ENCODE peak calls at places on chromosome 3, in eight cellular contexts. P is prostate gland; U is colonic mucosa; E is transverse colon; Z is CD4-positive, alpha-beta T cell; N is A549; X is fibroblast of lung; M is PC-3. G is an unnamed sample.

GRCh38 chr3:189853906-189854305 is 222.7 kb downstream of the TP63 start:
- DNase-seq in P (no peak), U (no peak), E (no peak), Z (no peak), N (no peak), X (no peak), M (no peak), G (no peak)

GRCh38 chr3:121855555-121855954 is 20.5 kb downstream of the EAF2 start:
- DNase-seq in P (no peak), U (no peak), E (no peak), Z (no peak), N (peak; percentile 34), X (no peak), M (peak; percentile 73), G (no peak)

GRCh38 chr3:10644189-10644588 is 138.8 kb upstream of the ATP2B2 start:
- DNase-seq in P (no peak), U (no peak), E (no peak), Z (no peak), N (no peak), X (no peak), M (no peak), G (no peak)

GRCh38 chr3:71285086-71285485 is 298.4 kb downstream of the FOXP1 start:
- DNase-seq in P (no peak), U (no peak), E (no peak), Z (no peak), N (no peak), X (peak; percentile 29), M (no peak), G (no peak)

GRCh38 chr3:172201990-172202318 is 162.6 kb downstream of the FNDC3B start:
- DNase-seq in P (no peak), U (no peak), E (no peak), Z (no peak), N (no peak), X (peak; percentile 92), M (no peak), G (no peak)

GRCh38 chr3:185813205-185813604 is 11.6 kb downstream of the IGF2BP2 start:
- DNase-seq in P (no peak), U (no peak), E (no peak), Z (no peak), N (no peak), X (no peak), M (no peak), G (no peak)

GRCh38 chr3:177150970-177151627 is 46.2 kb downstream of the TBL1XR1 start:
- DNase-seq in P (no peak), U (no peak), E (no peak), Z (no peak), N (peak; percentile 7), X (peak; percentile 93), M (peak; percentile 92), G (peak; percentile 40)

GRCh38 chr3:11558002-11558401 is 85.7 kb downstream of the VGLL4 start:
- DNase-seq in P (peak; percentile 36), U (no peak), E (no peak), Z (no peak), N (no peak), X (peak; percentile 92), M (peak; percentile 30), G (peak; percentile 83)

GRCh38 chr3:125310623-125311076 is 64.5 kb downstream of the ZNF148 start:
- DNase-seq in P (no peak), U (peak; percentile 35), E (peak; percentile 13), Z (peak; percentile 38), N (no peak), X (no peak), M (no peak), G (no peak)

GRCh38 chr3:17759901-17760300 is 17.5 kb upstream of the TBC1D5 start:
- DNase-seq in P (no peak), U (no peak), E (no peak), Z (no peak), N (no peak), X (peak; percentile 23), M (peak; percentile 10), G (no peak)

GRCh38 chr3:105812194-105812586 is 56.6 kb downstream of the CBLB start:
- DNase-seq in P (no peak), U (no peak), E (no peak), Z (no peak), N (peak; percentile 53), X (peak; percentile 77), M (peak; percentile 90), G (no peak)

GRCh38 chr3:101677436-101678286 is 729 bp upstream of the ZBTB11 start:
- DNase-seq in P (peak; percentile 13), U (no peak), E (no peak), Z (peak; percentile 20), N (no peak), X (no peak), M (peak; percentile 36), G (no peak)

GRCh38 chr3:13867727-13868126 is 12.1 kb downstream of the WNT7A start:
- DNase-seq in P (no peak), U (no peak), E (no peak), Z (no peak), N (no peak), X (no peak), M (no peak), G (no peak)

GRCh38 chr3:121545049-121545563 is 682 bp downstream of the POLQ start:
- DNase-seq in P (no peak), U (no peak), E (no peak), Z (no peak), N (no peak), X (peak; percentile 18), M (peak; percentile 25), G (no peak)

GRCh38 chr3:130743354-130743753 is 3.3 kb downstream of the PIK3R4 start:
- DNase-seq in P (no peak), U (no peak), E (no peak), Z (no peak), N (no peak), X (no peak), M (no peak), G (no peak)

GRCh38 chr3:49098429-49098828 is 4.6 kb upstream of the QRICH1 start:
- DNase-seq in P (no peak), U (no peak), E (no peak), Z (no peak), N (no peak), X (peak; percentile 48), M (no peak), G (no peak)

DNA sequence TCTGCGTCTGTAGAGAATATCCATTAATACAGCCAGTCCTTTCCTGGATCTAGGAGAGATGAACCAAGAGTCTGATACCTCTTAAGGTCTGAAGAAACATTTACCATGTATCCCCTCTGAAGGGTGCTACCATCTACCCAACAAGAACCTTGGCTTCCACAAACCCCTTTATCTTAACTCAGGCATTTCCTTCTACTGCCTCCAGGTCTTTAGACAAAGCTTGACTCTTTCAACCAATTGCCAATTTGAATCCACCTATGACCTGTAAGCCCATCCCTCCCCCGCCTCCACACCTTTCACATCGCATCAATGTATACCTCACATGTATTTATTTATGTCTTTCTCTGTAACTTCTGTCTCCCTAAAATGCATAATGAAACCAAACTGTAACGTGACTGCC is 139.5 kb downstream of the SNRK start:
- DNase-seq in P (no peak), U (no peak), E (no peak), Z (no peak), N (no peak), X (no peak), M (no peak), G (no peak)
- H3K27ac ChIP-seq in P (no peak overlapping the region), U (no peak overlapping the region), E (peak overlapping the region; percentile 39), Z (no peak overlapping the region), N (no peak overlapping the region), X (no peak overlapping the region), M (no peak overlapping the region), G (no peak overlapping the region)

DNA sequence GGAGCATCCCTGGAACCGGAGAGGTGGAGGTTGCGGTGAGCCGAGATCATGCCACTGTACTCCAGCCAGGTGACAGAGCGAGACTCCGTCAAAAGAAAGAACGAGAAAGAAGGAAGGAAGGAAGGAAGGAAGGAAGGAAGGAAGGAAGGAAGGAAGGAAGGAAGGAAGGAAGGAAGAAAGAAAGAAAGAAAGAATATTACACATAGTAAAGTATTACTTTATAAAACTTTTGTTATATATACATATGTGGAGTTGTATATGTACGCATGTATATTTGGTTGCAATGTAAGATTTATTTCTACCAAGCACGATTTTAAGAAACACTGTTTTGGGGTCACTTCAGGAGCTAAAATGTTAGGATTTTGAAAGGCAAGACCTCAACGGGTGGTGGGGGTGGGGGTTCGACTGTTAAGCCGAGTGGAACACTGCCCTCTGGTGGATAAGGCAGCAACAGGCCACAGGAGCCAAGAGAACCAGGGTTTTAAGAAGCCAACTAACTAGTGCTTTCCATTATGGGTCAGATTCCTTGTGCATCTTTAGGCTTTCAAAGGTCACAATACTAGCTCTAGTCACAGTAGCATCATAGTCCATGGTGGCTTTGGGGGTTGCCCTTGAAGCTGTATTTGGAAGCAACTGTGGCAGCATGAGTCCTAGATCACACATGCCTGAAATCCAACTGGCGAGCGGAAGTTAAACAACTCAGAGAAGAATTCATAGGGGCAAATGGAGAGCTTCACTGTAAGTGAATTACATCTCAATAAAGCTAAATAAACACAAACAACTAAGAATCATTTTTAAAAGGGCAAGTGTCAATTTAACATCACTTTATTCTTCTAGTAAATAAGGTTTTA is 22.5 kb downstream of the GLB1 start:
- DNase-seq in P (peak; percentile 43), U (peak; percentile 70), E (peak; percentile 48), Z (peak; percentile 59), N (peak; percentile 76), X (peak; percentile 52), M (peak; percentile 84), G (no peak)
- H3K27ac ChIP-seq in P (no peak overlapping the region), U (no peak overlapping the region), E (no peak overlapping the region), Z (no peak overlapping the region), N (no peak overlapping the region), X (no peak overlapping the region), M (no peak overlapping the region), G (no peak overlapping the region)

DNA sequence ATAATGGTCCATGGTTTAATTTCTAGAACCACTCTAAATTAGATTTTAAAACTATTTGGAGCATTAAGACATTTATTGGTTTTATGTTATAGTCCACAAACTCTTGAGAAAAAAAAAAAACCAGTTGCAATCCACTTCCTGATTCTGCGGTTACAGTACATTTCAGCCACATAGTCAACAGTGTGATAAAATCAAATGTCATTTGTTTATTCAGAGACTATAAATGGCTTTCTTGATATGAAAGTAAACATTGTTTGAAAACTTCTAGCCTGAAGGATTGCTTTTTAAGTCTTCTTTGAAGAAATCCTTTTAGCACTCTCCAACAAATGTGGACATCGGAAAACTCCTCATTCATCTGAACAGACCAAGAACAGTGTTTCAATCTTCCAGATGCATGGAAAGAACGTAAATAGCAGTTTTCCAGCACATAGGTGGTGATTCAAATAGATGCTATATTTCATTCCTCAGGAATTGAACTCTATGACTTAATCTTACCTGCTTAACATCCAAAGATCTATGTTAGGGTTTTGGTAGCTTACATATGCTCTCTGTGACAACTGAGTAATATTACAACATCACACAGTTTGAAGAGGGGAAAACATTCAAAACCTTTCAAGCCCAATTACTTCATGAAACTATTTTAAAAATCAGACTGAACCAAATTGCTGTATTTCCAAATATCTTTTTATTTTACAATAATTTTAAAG is 87.8 kb upstream of the UBE2E2 start:
- DNase-seq in P (no peak), U (no peak), E (no peak), Z (no peak), N (no peak), X (no peak), M (peak; percentile 87), G (no peak)
- H3K27ac ChIP-seq in P (peak overlapping the region; percentile 31), U (no peak overlapping the region), E (no peak overlapping the region), Z (no peak overlapping the region), N (no peak overlapping the region), X (no peak overlapping the region), M (peak overlapping the region; percentile 64), G (peak overlapping the region; percentile 12)

DNA sequence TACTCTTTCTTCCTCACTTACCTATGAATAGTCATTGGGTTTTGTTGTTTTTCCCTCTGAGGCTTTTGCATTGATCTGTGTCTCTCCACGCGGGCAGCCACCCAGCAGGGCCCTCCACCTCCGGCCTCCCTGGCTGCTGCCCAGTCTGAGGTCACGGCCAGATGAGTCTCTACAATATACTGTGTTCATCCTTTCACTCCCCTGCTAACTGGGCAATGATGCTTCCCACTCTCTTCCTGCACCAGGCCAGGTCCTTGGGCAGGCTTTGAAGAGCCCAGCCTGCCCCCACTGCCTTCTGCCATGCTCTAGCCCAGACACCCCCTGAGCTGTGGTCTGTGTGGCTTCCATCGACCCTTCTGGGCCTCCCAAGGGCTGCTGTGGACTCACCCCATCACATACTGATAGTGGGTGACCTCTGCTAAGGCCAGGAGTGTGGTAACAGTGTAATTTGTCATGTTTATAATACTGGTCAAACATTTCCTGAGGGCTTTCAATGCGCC is 18.0 kb downstream of the PDIA5 start:
- DNase-seq in P (no peak), U (no peak), E (no peak), Z (no peak), N (no peak), X (peak; percentile 42), M (no peak), G (no peak)
- H3K27ac ChIP-seq in P (no peak overlapping the region), U (no peak overlapping the region), E (peak overlapping the region; percentile 64), Z (no peak overlapping the region), N (no peak overlapping the region), X (no peak overlapping the region), M (no peak overlapping the region), G (no peak overlapping the region)

G was measured in epithelial cell of prostate.